ENCODE peak calls at places on chromosomes 5 and 9, in nine cellular contexts. One of them, this sample, is unnamed.
A peak's percentile ranks its signal among the peaks of the same experiment; 100 is the strongest.

GRCh38 chr5:179227578-179228311 is 117.5 kb downstream of the ADAMTS2 start:
- DNase-seq in left ventricle myocardium inferior: no peak
- DNase-seq in epithelial cell of proximal tubule: no peak
- DNase-seq in MM.1S: no peak
- DNase-seq in uterus: no peak
- DNase-seq in fibroblast of mammary gland: no peak
- DNase-seq in right atrium auricular region: no peak
- DNase-seq in spleen: peak; percentile 69
- DNase-seq in heart left ventricle: no peak
- DNase-seq in this sample: no peak

GRCh38 chr5:120372899-120373298 is 91.2 kb upstream of the PRR16 start:
- DNase-seq in heart left ventricle: peak; percentile 38
- DNase-seq in MM.1S: no peak
- DNase-seq in uterus: no peak
- DNase-seq in spleen: no peak
- DNase-seq in fibroblast of mammary gland: peak; percentile 62
- DNase-seq in epithelial cell of proximal tubule: no peak
- DNase-seq in right atrium auricular region: no peak
- DNase-seq in left ventricle myocardium inferior: no peak
- DNase-seq in this sample: no peak

GRCh38 chr5:16812911-16813310 is 123.2 kb downstream of the MYO10 start:
- DNase-seq in left ventricle myocardium inferior: no peak
- DNase-seq in epithelial cell of proximal tubule: no peak
- DNase-seq in right atrium auricular region: no peak
- DNase-seq in uterus: no peak
- DNase-seq in fibroblast of mammary gland: peak; percentile 33
- DNase-seq in MM.1S: no peak
- DNase-seq in spleen: no peak
- DNase-seq in heart left ventricle: no peak
- DNase-seq in this sample: no peak

GRCh38 chr5:108747111-108748009 is at the start of gene FER:
- DNase-seq in spleen: no peak
- DNase-seq in MM.1S: peak; percentile 29
- DNase-seq in uterus: peak; percentile 56
- DNase-seq in left ventricle myocardium inferior: no peak
- DNase-seq in epithelial cell of proximal tubule: peak; percentile 74
- DNase-seq in right atrium auricular region: no peak
- DNase-seq in fibroblast of mammary gland: peak; percentile 88
- DNase-seq in heart left ventricle: no peak
- DNase-seq in this sample: peak; percentile 45

GRCh38 chr5:96817496-96817895 is 9.8 kb upstream of the ERAP1 start:
- DNase-seq in epithelial cell of proximal tubule: no peak
- DNase-seq in fibroblast of mammary gland: no peak
- DNase-seq in left ventricle myocardium inferior: no peak
- DNase-seq in spleen: no peak
- DNase-seq in right atrium auricular region: no peak
- DNase-seq in heart left ventricle: no peak
- DNase-seq in uterus: no peak
- DNase-seq in MM.1S: peak; percentile 13
- DNase-seq in this sample: no peak

GRCh38 chr5:14168139-14168792 is 25.1 kb downstream of the TRIO start:
- DNase-seq in uterus: no peak
- DNase-seq in heart left ventricle: no peak
- DNase-seq in left ventricle myocardium inferior: no peak
- DNase-seq in epithelial cell of proximal tubule: no peak
- DNase-seq in fibroblast of mammary gland: peak; percentile 65
- DNase-seq in MM.1S: no peak
- DNase-seq in right atrium auricular region: no peak
- DNase-seq in spleen: no peak
- DNase-seq in this sample: no peak

GRCh38 chr9:35935755-35936509 is 22.0 kb downstream of the OR2S2 start:
- DNase-seq in MM.1S: no peak
- DNase-seq in spleen: no peak
- DNase-seq in epithelial cell of proximal tubule: no peak
- DNase-seq in heart left ventricle: no peak
- DNase-seq in left ventricle myocardium inferior: no peak
- DNase-seq in right atrium auricular region: no peak
- DNase-seq in uterus: no peak
- DNase-seq in fibroblast of mammary gland: peak; percentile 40
- DNase-seq in this sample: no peak

GRCh38 chr9:108466238-108466637 is 389.5 kb downstream of the ACTL7B start:
- DNase-seq in right atrium auricular region: no peak
- DNase-seq in MM.1S: no peak
- DNase-seq in epithelial cell of proximal tubule: no peak
- DNase-seq in left ventricle myocardium inferior: no peak
- DNase-seq in fibroblast of mammary gland: no peak
- DNase-seq in heart left ventricle: no peak
- DNase-seq in spleen: no peak
- DNase-seq in uterus: no peak
- DNase-seq in this sample: no peak

GRCh38 chr9:75152416-75152815 is 64.1 kb downstream of the OSTF1 start:
- DNase-seq in epithelial cell of proximal tubule: no peak
- DNase-seq in uterus: no peak
- DNase-seq in right atrium auricular region: no peak
- DNase-seq in MM.1S: peak; percentile 39
- DNase-seq in spleen: no peak
- DNase-seq in fibroblast of mammary gland: no peak
- DNase-seq in left ventricle myocardium inferior: no peak
- DNase-seq in heart left ventricle: no peak
- DNase-seq in this sample: no peak

GRCh38 chr5:141560141-141560540 is 58.7 kb downstream of the DIAPH1 start:
- DNase-seq in epithelial cell of proximal tubule: no peak
- DNase-seq in left ventricle myocardium inferior: no peak
- DNase-seq in right atrium auricular region: no peak
- DNase-seq in heart left ventricle: no peak
- DNase-seq in fibroblast of mammary gland: peak; percentile 19
- DNase-seq in uterus: peak; percentile 23
- DNase-seq in MM.1S: no peak
- DNase-seq in spleen: no peak
- DNase-seq in this sample: no peak

GRCh38 chr5:134873987-134874830 is at the start of gene TXNDC15:
- DNase-seq in spleen: peak; percentile 98
- DNase-seq in MM.1S: peak; percentile 78
- DNase-seq in heart left ventricle: peak; percentile 93
- DNase-seq in uterus: peak; percentile 84
- DNase-seq in fibroblast of mammary gland: peak; percentile 83
- DNase-seq in right atrium auricular region: peak; percentile 89
- DNase-seq in left ventricle myocardium inferior: peak; percentile 91
- DNase-seq in epithelial cell of proximal tubule: no peak
- DNase-seq in this sample: peak; percentile 88

GRCh38 chr5:150559701-150560100 is 51.8 kb downstream of the NDST1 start:
- DNase-seq in spleen: no peak
- DNase-seq in uterus: no peak
- DNase-seq in epithelial cell of proximal tubule: no peak
- DNase-seq in fibroblast of mammary gland: peak; percentile 53
- DNase-seq in heart left ventricle: no peak
- DNase-seq in right atrium auricular region: no peak
- DNase-seq in left ventricle myocardium inferior: no peak
- DNase-seq in MM.1S: no peak
- DNase-seq in this sample: no peak

GRCh38 chr9:136975624-136976023 is 1.7 kb upstream of the PTGDS start:
- DNase-seq in uterus: no peak
- DNase-seq in fibroblast of mammary gland: no peak
- DNase-seq in heart left ventricle: peak; percentile 81
- DNase-seq in left ventricle myocardium inferior: peak; percentile 73
- DNase-seq in MM.1S: no peak
- DNase-seq in epithelial cell of proximal tubule: no peak
- DNase-seq in right atrium auricular region: no peak
- DNase-seq in spleen: peak; percentile 86
- DNase-seq in this sample: no peak

GRCh38 chr5:108900668-108901067 is 153.0 kb downstream of the FER start:
- DNase-seq in uterus: no peak
- DNase-seq in heart left ventricle: no peak
- DNase-seq in fibroblast of mammary gland: peak; percentile 23
- DNase-seq in right atrium auricular region: no peak
- DNase-seq in MM.1S: no peak
- DNase-seq in left ventricle myocardium inferior: no peak
- DNase-seq in spleen: no peak
- DNase-seq in epithelial cell of proximal tubule: no peak
- DNase-seq in this sample: no peak

GRCh38 chr5:67160985-67161384 is 35.6 kb downstream of the CD180 start:
- DNase-seq in spleen: no peak
- DNase-seq in MM.1S: no peak
- DNase-seq in heart left ventricle: no peak
- DNase-seq in right atrium auricular region: no peak
- DNase-seq in uterus: no peak
- DNase-seq in epithelial cell of proximal tubule: no peak
- DNase-seq in fibroblast of mammary gland: peak; percentile 47
- DNase-seq in left ventricle myocardium inferior: no peak
- DNase-seq in this sample: no peak

GRCh38 chr9:92636627-92637026 is 33.3 kb downstream of the IPPK start:
- DNase-seq in uterus: peak; percentile 8
- DNase-seq in right atrium auricular region: peak; percentile 30
- DNase-seq in fibroblast of mammary gland: no peak
- DNase-seq in heart left ventricle: no peak
- DNase-seq in MM.1S: no peak
- DNase-seq in spleen: peak; percentile 38
- DNase-seq in left ventricle myocardium inferior: no peak
- DNase-seq in epithelial cell of proximal tubule: no peak
- DNase-seq in this sample: no peak

GRCh38 chr5:61948151-61948550 is 357.9 kb upstream of the KIF2A start:
- DNase-seq in uterus: no peak
- DNase-seq in spleen: no peak
- DNase-seq in fibroblast of mammary gland: no peak
- DNase-seq in heart left ventricle: no peak
- DNase-seq in left ventricle myocardium inferior: no peak
- DNase-seq in MM.1S: no peak
- DNase-seq in right atrium auricular region: no peak
- DNase-seq in epithelial cell of proximal tubule: no peak
- DNase-seq in this sample: no peak

GRCh38 chr9:5988265-5988664 is 27.2 kb downstream of the RANBP6 start:
- DNase-seq in MM.1S: no peak
- DNase-seq in left ventricle myocardium inferior: peak; percentile 34
- DNase-seq in heart left ventricle: peak; percentile 57
- DNase-seq in epithelial cell of proximal tubule: no peak
- DNase-seq in right atrium auricular region: no peak
- DNase-seq in spleen: no peak
- DNase-seq in fibroblast of mammary gland: no peak
- DNase-seq in uterus: no peak
- DNase-seq in this sample: no peak

GRCh38 chr5:152701305-152701704 is 296.2 kb upstream of the NMUR2 start:
- DNase-seq in uterus: no peak
- DNase-seq in left ventricle myocardium inferior: no peak
- DNase-seq in heart left ventricle: no peak
- DNase-seq in MM.1S: no peak
- DNase-seq in spleen: no peak
- DNase-seq in epithelial cell of proximal tubule: no peak
- DNase-seq in right atrium auricular region: no peak
- DNase-seq in fibroblast of mammary gland: no peak
- DNase-seq in this sample: no peak

GRCh38 chr9:138022121-138022741 is 144.6 kb downstream of the CACNA1B start:
- DNase-seq in left ventricle myocardium inferior: no peak
- DNase-seq in fibroblast of mammary gland: no peak
- DNase-seq in uterus: no peak
- DNase-seq in MM.1S: peak; percentile 11
- DNase-seq in spleen: peak; percentile 70
- DNase-seq in right atrium auricular region: peak; percentile 18
- DNase-seq in epithelial cell of proximal tubule: no peak
- DNase-seq in heart left ventricle: no peak
- DNase-seq in this sample: peak; percentile 27
- TF ChIP-seq CTCF in left ventricle myocardium inferior: peak; percentile 43
- TF ChIP-seq CTCF in fibroblast of mammary gland: no peak
- TF ChIP-seq CTCF in uterus: no peak
- TF ChIP-seq CTCF in MM.1S: peak; percentile 31
- TF ChIP-seq CTCF in spleen: peak; percentile 45
- TF ChIP-seq CTCF in right atrium auricular region: no peak
- TF ChIP-seq CTCF in epithelial cell of proximal tubule: peak; percentile 31
- TF ChIP-seq CTCF in heart left ventricle: peak; percentile 27
- TF ChIP-seq CTCF in this sample: no peak

GRCh38 chr9:121568541-121569265 is 69.1 kb upstream of the GGTA1 start:
- DNase-seq in right atrium auricular region: peak; percentile 74
- DNase-seq in epithelial cell of proximal tubule: no peak
- DNase-seq in spleen: no peak
- DNase-seq in MM.1S: no peak
- DNase-seq in heart left ventricle: peak; percentile 81
- DNase-seq in left ventricle myocardium inferior: peak; percentile 60
- DNase-seq in uterus: peak; percentile 53
- DNase-seq in fibroblast of mammary gland: peak; percentile 62
- DNase-seq in this sample: no peak

GRCh38 chr9:121566401-121567141 is 66.9 kb upstream of the GGTA1 start:
- DNase-seq in uterus: peak; percentile 81
- DNase-seq in heart left ventricle: peak; percentile 78
- DNase-seq in MM.1S: no peak
- DNase-seq in left ventricle myocardium inferior: peak; percentile 58
- DNase-seq in right atrium auricular region: peak; percentile 72
- DNase-seq in fibroblast of mammary gland: peak; percentile 84
- DNase-seq in spleen: no peak
- DNase-seq in epithelial cell of proximal tubule: no peak
- DNase-seq in this sample: no peak

GRCh38 chr9:121568101-121568460 is 68.4 kb upstream of the GGTA1 start:
- DNase-seq in spleen: no peak
- DNase-seq in epithelial cell of proximal tubule: no peak
- DNase-seq in uterus: peak; percentile 45
- DNase-seq in left ventricle myocardium inferior: peak; percentile 26
- DNase-seq in right atrium auricular region: no peak
- DNase-seq in heart left ventricle: peak; percentile 47
- DNase-seq in fibroblast of mammary gland: no peak
- DNase-seq in MM.1S: no peak
- DNase-seq in this sample: no peak

GRCh38 chr9:121567142-121568100 is 67.8 kb upstream of the GGTA1 start:
- DNase-seq in MM.1S: no peak
- DNase-seq in epithelial cell of proximal tubule: no peak
- DNase-seq in fibroblast of mammary gland: peak; percentile 21
- DNase-seq in left ventricle myocardium inferior: peak; percentile 25
- DNase-seq in spleen: no peak
- DNase-seq in right atrium auricular region: peak; percentile 69
- DNase-seq in uterus: peak; percentile 36
- DNase-seq in heart left ventricle: no peak
- DNase-seq in this sample: no peak

GRCh38 chr9:121569266-121569648 is 69.6 kb upstream of the GGTA1 start:
- DNase-seq in left ventricle myocardium inferior: no peak
- DNase-seq in uterus: no peak
- DNase-seq in MM.1S: no peak
- DNase-seq in heart left ventricle: no peak
- DNase-seq in spleen: no peak
- DNase-seq in fibroblast of mammary gland: no peak
- DNase-seq in right atrium auricular region: no peak
- DNase-seq in epithelial cell of proximal tubule: no peak
- DNase-seq in this sample: no peak
- H3K4me3 ChIP-seq in left ventricle myocardium inferior: peak overlapping the region; percentile 67
- H3K4me3 ChIP-seq in uterus: no peak overlapping the region
- H3K4me3 ChIP-seq in MM.1S: no peak overlapping the region
- H3K4me3 ChIP-seq in heart left ventricle: no peak overlapping the region
- H3K4me3 ChIP-seq in spleen: no peak overlapping the region
- H3K4me3 ChIP-seq in fibroblast of mammary gland: no peak overlapping the region
- H3K4me3 ChIP-seq in right atrium auricular region: no peak overlapping the region
- H3K4me3 ChIP-seq in epithelial cell of proximal tubule: no peak overlapping the region
- H3K4me3 ChIP-seq in this sample: no peak overlapping the region

GRCh38 chr5:180296778-180297177 is 4.9 kb upstream of the MAPK9 start:
- DNase-seq in MM.1S: no peak
- DNase-seq in uterus: no peak
- DNase-seq in left ventricle myocardium inferior: no peak
- DNase-seq in epithelial cell of proximal tubule: no peak
- DNase-seq in heart left ventricle: no peak
- DNase-seq in right atrium auricular region: no peak
- DNase-seq in spleen: no peak
- DNase-seq in fibroblast of mammary gland: peak; percentile 31
- DNase-seq in this sample: no peak
- TF ChIP-seq CTCF in MM.1S: no peak
- TF ChIP-seq CTCF in uterus: no peak
- TF ChIP-seq CTCF in left ventricle myocardium inferior: no peak
- TF ChIP-seq CTCF in epithelial cell of proximal tubule: no peak
- TF ChIP-seq CTCF in heart left ventricle: no peak
- TF ChIP-seq CTCF in right atrium auricular region: no peak
- TF ChIP-seq CTCF in spleen: no peak
- TF ChIP-seq CTCF in fibroblast of mammary gland: peak; percentile 9
- TF ChIP-seq CTCF in this sample: no peak

GRCh38 chr9:127562841-127563523 is 49.1 kb upstream of the STXBP1 start:
- DNase-seq in left ventricle myocardium inferior: no peak
- DNase-seq in epithelial cell of proximal tubule: no peak
- DNase-seq in heart left ventricle: peak; percentile 53
- DNase-seq in MM.1S: no peak
- DNase-seq in fibroblast of mammary gland: peak; percentile 92
- DNase-seq in right atrium auricular region: no peak
- DNase-seq in uterus: peak; percentile 45
- DNase-seq in spleen: no peak
- DNase-seq in this sample: no peak
- H3K4me3 ChIP-seq in left ventricle myocardium inferior: peak overlapping the region; percentile 27
- H3K4me3 ChIP-seq in epithelial cell of proximal tubule: no peak overlapping the region
- H3K4me3 ChIP-seq in heart left ventricle: no peak overlapping the region
- H3K4me3 ChIP-seq in MM.1S: no peak overlapping the region
- H3K4me3 ChIP-seq in fibroblast of mammary gland: peak overlapping the region; percentile 16
- H3K4me3 ChIP-seq in right atrium auricular region: no peak overlapping the region
- H3K4me3 ChIP-seq in uterus: no peak overlapping the region
- H3K4me3 ChIP-seq in spleen: no peak overlapping the region
- H3K4me3 ChIP-seq in this sample: no peak overlapping the region

This sample was measured in lung.